ENCODE peak calls at places on chromosomes 3 and 15, in nine cellular contexts. One of them, this sample, is unnamed.

GRCh38 chr15:77897896-77898406 is 179.6 kb downstream of the TBC1D2B start:
- DNase-seq in A172: no peak
- DNase-seq in HL-60: no peak
- DNase-seq in cardiac muscle cell: no peak
- DNase-seq in GM03348: no peak
- DNase-seq in T-cell: no peak
- DNase-seq in head of caudate nucleus: no peak
- DNase-seq in colonic mucosa: no peak
- DNase-seq in stimulated activated CD8-positive, alpha-beta memory T cell treated with anti-CD3 and anti-CD28 coated beads, Interleukin-4, amount 100 ng/mL, for 24 hours: no peak
- DNase-seq in this sample: no peak

GRCh38 chr3:126870608-126871210 is 112.2 kb upstream of the PLXNA1 start:
- DNase-seq in A172: no peak
- DNase-seq in HL-60: no peak
- DNase-seq in cardiac muscle cell: no peak
- DNase-seq in GM03348: no peak
- DNase-seq in T-cell: no peak
- DNase-seq in head of caudate nucleus: peak
- DNase-seq in colonic mucosa: no peak
- DNase-seq in stimulated activated CD8-positive, alpha-beta memory T cell treated with anti-CD3 and anti-CD28 coated beads, Interleukin-4, amount 100 ng/mL, for 24 hours: no peak
- DNase-seq in this sample: no peak

GRCh38 chr3:4834403-4834866 is 144.8 kb upstream of the BHLHE40 start:
- DNase-seq in A172: no peak
- DNase-seq in HL-60: peak
- DNase-seq in cardiac muscle cell: no peak
- DNase-seq in GM03348: no peak
- DNase-seq in T-cell: peak
- DNase-seq in head of caudate nucleus: no peak
- DNase-seq in colonic mucosa: no peak
- DNase-seq in stimulated activated CD8-positive, alpha-beta memory T cell treated with anti-CD3 and anti-CD28 coated beads, Interleukin-4, amount 100 ng/mL, for 24 hours: peak
- DNase-seq in this sample: no peak

GRCh38 chr3:61858054-61858453 is 296.7 kb downstream of the PTPRG start:
- DNase-seq in A172: no peak
- DNase-seq in HL-60: no peak
- DNase-seq in cardiac muscle cell: peak
- DNase-seq in GM03348: peak
- DNase-seq in T-cell: no peak
- DNase-seq in head of caudate nucleus: no peak
- DNase-seq in colonic mucosa: no peak
- DNase-seq in stimulated activated CD8-positive, alpha-beta memory T cell treated with anti-CD3 and anti-CD28 coated beads, Interleukin-4, amount 100 ng/mL, for 24 hours: no peak
- DNase-seq in this sample: no peak

GRCh38 chr3:38636464-38636863 is 13.0 kb downstream of the SCN5A start:
- DNase-seq in A172: no peak
- DNase-seq in HL-60: no peak
- DNase-seq in cardiac muscle cell: no peak
- DNase-seq in GM03348: no peak
- DNase-seq in T-cell: no peak
- DNase-seq in head of caudate nucleus: no peak
- DNase-seq in colonic mucosa: no peak
- DNase-seq in stimulated activated CD8-positive, alpha-beta memory T cell treated with anti-CD3 and anti-CD28 coated beads, Interleukin-4, amount 100 ng/mL, for 24 hours: no peak
- DNase-seq in this sample: no peak

GRCh38 chr3:34258271-34259015 is 460.0 kb downstream of the PDCD6IP start:
- DNase-seq in A172: no peak
- DNase-seq in HL-60: no peak
- DNase-seq in cardiac muscle cell: peak
- DNase-seq in GM03348: no peak
- DNase-seq in T-cell: no peak
- DNase-seq in head of caudate nucleus: no peak
- DNase-seq in colonic mucosa: no peak
- DNase-seq in stimulated activated CD8-positive, alpha-beta memory T cell treated with anti-CD3 and anti-CD28 coated beads, Interleukin-4, amount 100 ng/mL, for 24 hours: no peak
- DNase-seq in this sample: no peak

GRCh38 chr3:41204369-41204768 is 5.1 kb downstream of the CTNNB1 start:
- DNase-seq in A172: no peak
- DNase-seq in HL-60: no peak
- DNase-seq in cardiac muscle cell: no peak
- DNase-seq in GM03348: no peak
- DNase-seq in T-cell: no peak
- DNase-seq in head of caudate nucleus: no peak
- DNase-seq in colonic mucosa: no peak
- DNase-seq in stimulated activated CD8-positive, alpha-beta memory T cell treated with anti-CD3 and anti-CD28 coated beads, Interleukin-4, amount 100 ng/mL, for 24 hours: no peak
- DNase-seq in this sample: no peak

GRCh38 chr3:106957021-106957420 is 420.2 kb upstream of the CCDC54 start:
- DNase-seq in A172: no peak
- DNase-seq in HL-60: no peak
- DNase-seq in cardiac muscle cell: no peak
- DNase-seq in GM03348: no peak
- DNase-seq in T-cell: no peak
- DNase-seq in head of caudate nucleus: no peak
- DNase-seq in colonic mucosa: no peak
- DNase-seq in stimulated activated CD8-positive, alpha-beta memory T cell treated with anti-CD3 and anti-CD28 coated beads, Interleukin-4, amount 100 ng/mL, for 24 hours: no peak
- DNase-seq in this sample: no peak

GRCh38 chr15:64246364-64247189 is 83.8 kb upstream of the PPIB start:
- DNase-seq in A172: peak
- DNase-seq in HL-60: peak
- DNase-seq in cardiac muscle cell: no peak
- DNase-seq in GM03348: peak
- DNase-seq in T-cell: no peak
- DNase-seq in head of caudate nucleus: peak
- DNase-seq in colonic mucosa: no peak
- DNase-seq in stimulated activated CD8-positive, alpha-beta memory T cell treated with anti-CD3 and anti-CD28 coated beads, Interleukin-4, amount 100 ng/mL, for 24 hours: no peak
- DNase-seq in this sample: peak

GRCh38 chr15:96326551-96327154 is 3.8 kb upstream of the NR2F2 start:
- DNase-seq in A172: peak
- DNase-seq in HL-60: no peak
- DNase-seq in cardiac muscle cell: peak
- DNase-seq in GM03348: peak
- DNase-seq in T-cell: no peak
- DNase-seq in head of caudate nucleus: no peak
- DNase-seq in colonic mucosa: peak
- DNase-seq in stimulated activated CD8-positive, alpha-beta memory T cell treated with anti-CD3 and anti-CD28 coated beads, Interleukin-4, amount 100 ng/mL, for 24 hours: no peak
- DNase-seq in this sample: peak

GRCh38 chr3:50248387-50248786 is 12.4 kb downstream of the GNAI2 start:
- DNase-seq in A172: peak
- DNase-seq in HL-60: no peak
- DNase-seq in cardiac muscle cell: no peak
- DNase-seq in GM03348: no peak
- DNase-seq in T-cell: no peak
- DNase-seq in head of caudate nucleus: no peak
- DNase-seq in colonic mucosa: peak
- DNase-seq in stimulated activated CD8-positive, alpha-beta memory T cell treated with anti-CD3 and anti-CD28 coated beads, Interleukin-4, amount 100 ng/mL, for 24 hours: no peak
- DNase-seq in this sample: no peak

GRCh38 chr15:23690450-23690852 is 3.3 kb upstream of the NDN start:
- DNase-seq in A172: no peak
- DNase-seq in HL-60: no peak
- DNase-seq in cardiac muscle cell: peak
- DNase-seq in GM03348: peak
- DNase-seq in T-cell: no peak
- DNase-seq in head of caudate nucleus: peak
- DNase-seq in colonic mucosa: peak
- DNase-seq in stimulated activated CD8-positive, alpha-beta memory T cell treated with anti-CD3 and anti-CD28 coated beads, Interleukin-4, amount 100 ng/mL, for 24 hours: no peak
- DNase-seq in this sample: no peak

GRCh38 chr3:120404876-120405275 is 45.9 kb downstream of the FSTL1 start:
- DNase-seq in A172: no peak
- DNase-seq in HL-60: no peak
- DNase-seq in cardiac muscle cell: no peak
- DNase-seq in GM03348: no peak
- DNase-seq in T-cell: no peak
- DNase-seq in head of caudate nucleus: no peak
- DNase-seq in colonic mucosa: no peak
- DNase-seq in stimulated activated CD8-positive, alpha-beta memory T cell treated with anti-CD3 and anti-CD28 coated beads, Interleukin-4, amount 100 ng/mL, for 24 hours: no peak
- DNase-seq in this sample: no peak

GRCh38 chr15:72991026-72991425 is 61.2 kb upstream of the NEO1 start:
- DNase-seq in A172: peak
- DNase-seq in HL-60: no peak
- DNase-seq in cardiac muscle cell: no peak
- DNase-seq in GM03348: no peak
- DNase-seq in T-cell: no peak
- DNase-seq in head of caudate nucleus: no peak
- DNase-seq in colonic mucosa: no peak
- DNase-seq in stimulated activated CD8-positive, alpha-beta memory T cell treated with anti-CD3 and anti-CD28 coated beads, Interleukin-4, amount 100 ng/mL, for 24 hours: no peak
- DNase-seq in this sample: peak

GRCh38 chr3:37024820-37025405 is 31.6 kb downstream of the MLH1 start:
- DNase-seq in A172: no peak
- DNase-seq in HL-60: peak
- DNase-seq in cardiac muscle cell: no peak
- DNase-seq in GM03348: no peak
- DNase-seq in T-cell: no peak
- DNase-seq in head of caudate nucleus: no peak
- DNase-seq in colonic mucosa: no peak
- DNase-seq in stimulated activated CD8-positive, alpha-beta memory T cell treated with anti-CD3 and anti-CD28 coated beads, Interleukin-4, amount 100 ng/mL, for 24 hours: no peak
- DNase-seq in this sample: no peak

GRCh38 chr3:161559177-161559998 is 62.8 kb downstream of the OTOL1 start:
- DNase-seq in A172: peak
- DNase-seq in HL-60: no peak
- DNase-seq in cardiac muscle cell: peak
- DNase-seq in GM03348: peak
- DNase-seq in T-cell: no peak
- DNase-seq in head of caudate nucleus: peak
- DNase-seq in colonic mucosa: no peak
- DNase-seq in stimulated activated CD8-positive, alpha-beta memory T cell treated with anti-CD3 and anti-CD28 coated beads, Interleukin-4, amount 100 ng/mL, for 24 hours: no peak
- DNase-seq in this sample: peak

GRCh38 chr15:37079726-37080125 is 20.6 kb downstream of the MEIS2 start:
- DNase-seq in A172: no peak
- DNase-seq in HL-60: no peak
- DNase-seq in cardiac muscle cell: no peak
- DNase-seq in GM03348: peak
- DNase-seq in T-cell: no peak
- DNase-seq in head of caudate nucleus: peak
- DNase-seq in colonic mucosa: no peak
- DNase-seq in stimulated activated CD8-positive, alpha-beta memory T cell treated with anti-CD3 and anti-CD28 coated beads, Interleukin-4, amount 100 ng/mL, for 24 hours: no peak
- DNase-seq in this sample: no peak

GRCh38 chr15:25422021-25422420 is 16.8 kb downstream of the UBE3A start:
- DNase-seq in A172: no peak
- DNase-seq in HL-60: no peak
- DNase-seq in cardiac muscle cell: no peak
- DNase-seq in GM03348: no peak
- DNase-seq in T-cell: no peak
- DNase-seq in head of caudate nucleus: no peak
- DNase-seq in colonic mucosa: no peak
- DNase-seq in stimulated activated CD8-positive, alpha-beta memory T cell treated with anti-CD3 and anti-CD28 coated beads, Interleukin-4, amount 100 ng/mL, for 24 hours: no peak
- DNase-seq in this sample: no peak

GRCh38 chr15:69394556-69395282 is 19.4 kb upstream of the KIF23 start:
- DNase-seq in A172: peak
- DNase-seq in HL-60: peak
- DNase-seq in cardiac muscle cell: peak
- DNase-seq in GM03348: peak
- DNase-seq in T-cell: peak
- DNase-seq in head of caudate nucleus: peak
- DNase-seq in colonic mucosa: peak
- DNase-seq in stimulated activated CD8-positive, alpha-beta memory T cell treated with anti-CD3 and anti-CD28 coated beads, Interleukin-4, amount 100 ng/mL, for 24 hours: peak
- DNase-seq in this sample: peak

GRCh38 chr15:57472861-57473260 is 96.6 kb downstream of the CGNL1 start:
- DNase-seq in A172: no peak
- DNase-seq in HL-60: no peak
- DNase-seq in cardiac muscle cell: no peak
- DNase-seq in GM03348: peak
- DNase-seq in T-cell: no peak
- DNase-seq in head of caudate nucleus: no peak
- DNase-seq in colonic mucosa: no peak
- DNase-seq in stimulated activated CD8-positive, alpha-beta memory T cell treated with anti-CD3 and anti-CD28 coated beads, Interleukin-4, amount 100 ng/mL, for 24 hours: no peak
- DNase-seq in this sample: no peak

GRCh38 chr3:159848348-159849118 is 140.1 kb upstream of the IL12A start:
- DNase-seq in A172: no peak
- DNase-seq in HL-60: no peak
- DNase-seq in cardiac muscle cell: no peak
- DNase-seq in GM03348: no peak
- DNase-seq in T-cell: no peak
- DNase-seq in head of caudate nucleus: no peak
- DNase-seq in colonic mucosa: no peak
- DNase-seq in stimulated activated CD8-positive, alpha-beta memory T cell treated with anti-CD3 and anti-CD28 coated beads, Interleukin-4, amount 100 ng/mL, for 24 hours: no peak
- DNase-seq in this sample: peak

GRCh38 chr3:72345980-72346379 is 502.3 kb downstream of the SHQ1 start:
- DNase-seq in A172: no peak
- DNase-seq in HL-60: no peak
- DNase-seq in cardiac muscle cell: no peak
- DNase-seq in GM03348: no peak
- DNase-seq in T-cell: no peak
- DNase-seq in head of caudate nucleus: no peak
- DNase-seq in colonic mucosa: no peak
- DNase-seq in stimulated activated CD8-positive, alpha-beta memory T cell treated with anti-CD3 and anti-CD28 coated beads, Interleukin-4, amount 100 ng/mL, for 24 hours: no peak
- DNase-seq in this sample: no peak

GRCh38 chr15:78035319-78035718 is 42.2 kb downstream of the TBC1D2B start:
- DNase-seq in A172: no peak
- DNase-seq in HL-60: no peak
- DNase-seq in cardiac muscle cell: peak
- DNase-seq in GM03348: no peak
- DNase-seq in T-cell: no peak
- DNase-seq in head of caudate nucleus: peak
- DNase-seq in colonic mucosa: no peak
- DNase-seq in stimulated activated CD8-positive, alpha-beta memory T cell treated with anti-CD3 and anti-CD28 coated beads, Interleukin-4, amount 100 ng/mL, for 24 hours: no peak
- DNase-seq in this sample: peak

GRCh38 chr15:101033801-101034200 is 114.6 kb downstream of the LRRK1 start:
- DNase-seq in A172: no peak
- DNase-seq in HL-60: no peak
- DNase-seq in cardiac muscle cell: no peak
- DNase-seq in GM03348: no peak
- DNase-seq in T-cell: no peak
- DNase-seq in head of caudate nucleus: no peak
- DNase-seq in colonic mucosa: no peak
- DNase-seq in stimulated activated CD8-positive, alpha-beta memory T cell treated with anti-CD3 and anti-CD28 coated beads, Interleukin-4, amount 100 ng/mL, for 24 hours: no peak
- DNase-seq in this sample: peak

GRCh38 chr3:165939141-165939540 is 101.9 kb upstream of the BCHE start:
- DNase-seq in A172: no peak
- DNase-seq in HL-60: no peak
- DNase-seq in cardiac muscle cell: no peak
- DNase-seq in GM03348: no peak
- DNase-seq in T-cell: no peak
- DNase-seq in head of caudate nucleus: no peak
- DNase-seq in colonic mucosa: no peak
- DNase-seq in stimulated activated CD8-positive, alpha-beta memory T cell treated with anti-CD3 and anti-CD28 coated beads, Interleukin-4, amount 100 ng/mL, for 24 hours: no peak
- DNase-seq in this sample: no peak

GRCh38 chr15:43777293-43777819 is 590 bp upstream of the ELL3 start:
- DNase-seq in A172: peak
- DNase-seq in HL-60: peak
- DNase-seq in cardiac muscle cell: peak
- DNase-seq in GM03348: peak
- DNase-seq in T-cell: peak
- DNase-seq in head of caudate nucleus: peak
- DNase-seq in colonic mucosa: peak
- DNase-seq in stimulated activated CD8-positive, alpha-beta memory T cell treated with anti-CD3 and anti-CD28 coated beads, Interleukin-4, amount 100 ng/mL, for 24 hours: peak
- DNase-seq in this sample: peak

GRCh38 chr3:132117642-132118041 is 82.8 kb upstream of the CPNE4 start:
- DNase-seq in A172: no peak
- DNase-seq in HL-60: no peak
- DNase-seq in cardiac muscle cell: no peak
- DNase-seq in GM03348: no peak
- DNase-seq in T-cell: no peak
- DNase-seq in head of caudate nucleus: no peak
- DNase-seq in colonic mucosa: no peak
- DNase-seq in stimulated activated CD8-positive, alpha-beta memory T cell treated with anti-CD3 and anti-CD28 coated beads, Interleukin-4, amount 100 ng/mL, for 24 hours: no peak
- DNase-seq in this sample: no peak